ENCODE peak calls at places on chromosomes 11 and 22, in five cellular contexts. T is H1, M is mesenchymal stem cell, B is H9, V is trophoblast cell. I is an unnamed sample.

GRCh38 chr11:67289226-67289650 is at the start of gene ANKRD13D:
- DNase-seq in T (no peak), M (no peak), B (no peak), V (no peak), I (no peak)

GRCh38 chr11:1359556-1359955 is 30.2 kb upstream of the BRSK2 start:
- DNase-seq in B (no peak), T (no peak), M (no peak), V (no peak), I (no peak)

GRCh38 chr11:4607782-4608666 is at the start of gene TRIM68:
- DNase-seq in M (peak), V (peak), T (peak), B (peak), I (peak)

GRCh38 chr11:66593650-66594049 is 665 bp downstream of the CCS start:
- DNase-seq in T (no peak), B (no peak), V (no peak), M (no peak), I (no peak)

GRCh38 chr11:3840289-3840869 is 380 bp downstream of the RHOG start:
- DNase-seq in T (no peak), V (peak), M (no peak), B (no peak), I (peak)

GRCh38 chr11:93487032-93487483 is 56.1 kb downstream of the SMCO4 start:
- DNase-seq in M (peak), T (no peak), B (no peak), V (no peak), I (no peak)

GRCh38 chr11:84922836-84923235 is 704.3 kb downstream of the DLG2 start:
- DNase-seq in T (no peak), B (no peak), V (no peak), M (no peak), I (no peak)

GRCh38 chr22:39463931-39464390 is 7.1 kb downstream of the MGAT3 start:
- DNase-seq in V (peak), M (no peak), T (no peak), B (no peak), I (no peak)

GRCh38 chr11:2804701-2805387 is 80.7 kb downstream of the CDKN1C start:
- DNase-seq in V (no peak), T (no peak), B (peak), M (peak), I (no peak)

GRCh38 chr11:69920500-69921428 is 101.5 kb upstream of the FGF3 start:
- DNase-seq in B (peak), V (no peak), M (no peak), T (no peak), I (no peak)

DNA sequence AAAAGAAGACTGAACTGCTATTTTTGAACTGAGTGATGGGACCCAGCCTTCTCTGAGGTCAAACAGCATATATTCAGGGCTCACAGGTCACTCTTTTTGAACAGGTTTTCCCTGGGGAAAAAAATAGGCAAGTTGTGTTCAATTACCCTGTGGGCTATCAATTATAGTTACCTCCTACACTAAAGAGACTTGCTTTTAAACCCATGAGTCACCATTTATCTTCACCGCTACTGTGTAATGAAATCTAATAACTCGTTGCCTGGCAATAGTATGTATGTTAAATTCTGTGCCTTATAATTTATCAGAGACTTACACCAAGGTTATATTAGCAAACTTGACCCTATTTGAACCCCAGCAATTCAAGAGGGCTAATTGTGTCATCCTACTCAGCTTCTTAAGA is 98.5 kb downstream of the CYP2R1 start:
- DNase-seq in B (no peak), M (no peak), V (no peak), T (no peak), I (no peak)
- H2BK12ac ChIP-seq in B (no peak), M (no peak), V (no peak), T (no peak), I (no peak)

GRCh38 chr22:46172522-46172921 is 22.2 kb downstream of the PPARA start:
- DNase-seq in B (no peak), T (no peak), M (no peak), V (no peak), I (no peak)

GRCh38 chr22:46173152-46173551 is 22.8 kb downstream of the PPARA start:
- DNase-seq in M (no peak), V (no peak), B (no peak), T (no peak), I (no peak)

GRCh38 chr22:46169628-46170027 is 19.3 kb downstream of the PPARA start:
- DNase-seq in T (no peak), V (no peak), B (no peak), M (no peak), I (no peak)

GRCh38 chr22:46175631-46176030 is 25.3 kb downstream of the PPARA start:
- DNase-seq in B (no peak), V (no peak), T (no peak), M (peak), I (no peak)

GRCh38 chr22:46171940-46172339 is 21.6 kb downstream of the PPARA start:
- DNase-seq in V (no peak), T (no peak), M (no peak), B (no peak), I (no peak)
- H4K91ac ChIP-seq in V (no peak), T (no peak), M (no peak), B (no peak), I (no peak)

GRCh38 chr11:36501236-36501635 is 8.8 kb downstream of the TRAF6 start:
- DNase-seq in V (no peak), T (no peak), B (no peak), M (no peak), I (no peak)

GRCh38 chr11:36498721-36499120 is 11.4 kb downstream of the TRAF6 start:
- DNase-seq in B (no peak), M (no peak), T (no peak), V (no peak), I (no peak)

GRCh38 chr11:36499325-36499724 is 10.7 kb downstream of the TRAF6 start:
- DNase-seq in T (no peak), B (no peak), M (no peak), V (no peak), I (no peak)

GRCh38 chr11:36500315-36500721 is 9.8 kb downstream of the TRAF6 start:
- DNase-seq in T (no peak), V (no peak), M (peak), B (no peak), I (peak)
- H4K8ac ChIP-seq in T (no peak), V (peak), M (peak), B (no peak), I (no peak)

GRCh38 chr11:128985880-128986279 is 43.2 kb upstream of the TP53AIP1 start:
- DNase-seq in T (no peak), B (no peak), V (no peak), M (no peak), I (no peak)

DNA sequence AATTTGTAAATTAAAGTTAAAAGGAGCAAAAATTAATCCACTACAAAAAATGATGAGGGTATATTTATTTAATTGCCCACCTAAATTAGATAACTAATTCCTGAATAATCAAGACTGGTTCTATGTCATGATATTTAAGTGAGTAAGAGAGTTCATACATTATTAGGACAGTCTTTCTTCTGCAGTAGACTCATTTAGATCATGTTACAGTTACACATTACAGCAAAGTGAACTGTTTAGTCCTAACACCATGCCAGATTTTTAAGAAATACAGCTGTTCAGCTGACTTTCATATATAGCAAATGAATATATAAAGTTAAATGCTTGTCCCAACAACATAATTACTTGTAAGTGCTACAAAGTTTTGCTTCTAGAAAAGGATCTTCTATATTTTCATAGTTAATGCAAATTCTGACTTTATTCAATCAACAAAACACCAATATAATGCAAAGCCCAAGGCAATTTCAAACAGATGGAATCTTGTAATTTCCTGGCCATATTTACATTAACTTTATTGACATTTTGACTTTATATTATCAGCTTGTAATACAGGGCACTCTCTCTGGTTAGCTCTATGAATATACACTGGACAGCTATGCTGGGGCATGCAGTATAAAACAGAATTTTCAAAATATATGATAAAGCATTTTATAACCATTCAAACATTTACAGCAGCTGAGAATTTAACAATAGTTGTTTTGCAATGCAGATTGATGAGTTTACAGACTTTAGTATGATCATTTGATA is 45.7 kb upstream of the TP53AIP1 start:
- DNase-seq in B (no peak), M (no peak), V (no peak), T (no peak), I (no peak)
- H2BK12ac ChIP-seq in B (no peak), M (no peak), V (no peak), T (no peak), I (no peak)

I was measured in neuronal stem cell.